ENCODE peak calls at places on chromosomes 11 and 22, in four cellular contexts. N, B, C and A are unnamed samples.

GRCh38 chr11:60989108-60989650 is 17.7 kb downstream of the CD6 start:
- DNase-seq in N (no peak), B (no peak), C (no peak), A (no peak)

GRCh38 chr11:69362315-69362714 is 68.4 kb downstream of the MYEOV start:
- DNase-seq in N (no peak), B (no peak), C (peak), A (no peak)

GRCh38 chr11:61627831-61628753 is 47.2 kb upstream of the SYT7 start:
- DNase-seq in N (no peak), B (peak), C (peak), A (peak)

GRCh38 chr11:96149743-96150555 is 193.0 kb downstream of the MAML2 start:
- DNase-seq in N (no peak), B (peak), C (no peak), A (no peak)

GRCh38 chr11:9972917-9973504 is 309.1 kb downstream of the SWAP70 start:
- DNase-seq in N (no peak), B (peak), C (no peak), A (no peak)

GRCh38 chr11:2740275-2740940 is 40.6 kb upstream of the KCNQ1OT1 start:
- DNase-seq in N (peak), B (no peak), C (no peak), A (no peak)

GRCh38 chr22:25350551-25350971 is 131.1 kb downstream of the CRYBB2 start:
- DNase-seq in N (peak), B (no peak), C (peak), A (no peak)

GRCh38 chr11:123590296-123590912 is 64.0 kb downstream of the SCN3B start:
- DNase-seq in N (peak), B (no peak), C (peak), A (no peak)

GRCh38 chr22:23376256-23376655 is 195.9 kb downstream of the BCR start:
- DNase-seq in N (no peak), B (peak), C (no peak), A (no peak)

GRCh38 chr11:112744041-112744440 is 217.2 kb upstream of the NCAM1 start:
- DNase-seq in N (no peak), B (no peak), C (no peak), A (no peak)

GRCh38 chr11:108117746-108118371 is 3.5 kb upstream of the ACAT1 start:
- DNase-seq in N (no peak), B (peak), C (no peak), A (peak)

GRCh38 chr11:120608760-120609211 is 97.2 kb downstream of the GRIK4 start:
- DNase-seq in N (peak), B (peak), C (no peak), A (no peak)

GRCh38 chr11:94845622-94846021 is 77.5 kb downstream of the AMOTL1 start:
- DNase-seq in N (no peak), B (no peak), C (peak), A (no peak)

GRCh38 chr11:128825050-128825806 is 41.9 kb downstream of the KCNJ1 start:
- DNase-seq in N (peak), B (no peak), C (no peak), A (no peak)

GRCh38 chr11:48150213-48150612 is 66.4 kb upstream of the OR4B1 start:
- DNase-seq in N (no peak), B (no peak), C (no peak), A (no peak)

GRCh38 chr11:11782532-11783110 is 59.2 kb upstream of the USP47 start:
- DNase-seq in N (no peak), B (no peak), C (peak), A (no peak)

GRCh38 chr11:79052539-79052938 is 388.3 kb downstream of the TENM4 start:
- DNase-seq in N (no peak), B (no peak), C (no peak), A (no peak)

GRCh38 chr11:75383246-75383645 is 16.1 kb upstream of the RPS3 start:
- DNase-seq in N (no peak), B (no peak), C (no peak), A (no peak)

GRCh38 chr11:78806214-78807004 is 231.7 kb upstream of the NARS2 start:
- DNase-seq in N (no peak), B (no peak), C (no peak), A (no peak)

GRCh38 chr22:19178065-19178658 is 374 bp downstream of the SLC25A1 start:
- DNase-seq in N (peak), B (peak), C (peak), A (no peak)

GRCh38 chr11:8749202-8749601 is 66.6 kb downstream of the RPL27A start:
- DNase-seq in N (no peak), B (no peak), C (no peak), A (no peak)

GRCh38 chr11:61691378-61692156 is 11.4 kb downstream of the DAGLA start:
- DNase-seq in N (no peak), B (no peak), C (no peak), A (no peak)

GRCh38 chr11:73072935-73073481 is 69.1 kb downstream of the FCHSD2 start:
- DNase-seq in N (no peak), B (peak), C (no peak), A (no peak)

GRCh38 chr11:13384837-13385417 is 78.1 kb downstream of the BTBD10 start:
- DNase-seq in N (no peak), B (peak), C (no peak), A (no peak)

GRCh38 chr22:26320469-26320868 is 108.6 kb upstream of the ASPHD2 start:
- DNase-seq in N (no peak), B (no peak), C (no peak), A (no peak)

GRCh38 chr11:37306563-37306962 is 708.5 kb upstream of the RAG2 start:
- DNase-seq in N (no peak), B (no peak), C (no peak), A (no peak)

GRCh38 chr22:47328550-47329243 is 566.2 kb downstream of the TBC1D22A start:
- DNase-seq in N (no peak), B (peak), C (no peak), A (no peak)

GRCh38 chr11:107651672-107652071 is 60.2 kb downstream of the SLN start:
- DNase-seq in N (no peak), B (peak), C (no peak), A (no peak)

DNA sequence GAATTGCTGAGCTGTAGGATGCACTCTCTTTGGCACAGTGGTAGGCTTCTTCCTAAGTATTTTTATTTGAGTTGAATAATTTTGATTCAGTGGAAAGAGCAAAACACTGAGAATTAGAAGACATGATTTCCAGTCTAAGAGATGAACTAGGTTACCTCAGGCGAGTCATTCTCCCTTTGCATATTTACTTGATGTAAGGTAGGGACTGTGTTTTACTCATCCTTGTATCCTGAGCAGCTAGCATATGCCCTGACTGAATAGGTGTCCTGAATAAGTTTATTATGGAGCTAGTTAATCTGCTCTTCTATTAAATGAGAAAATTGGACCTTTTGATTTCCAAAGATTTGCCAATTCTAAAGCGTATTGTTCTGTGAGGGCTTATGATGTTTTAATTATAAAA is 50.7 kb downstream of the STIM1 start:
- DNase-seq in N (no peak), B (no peak), C (no peak), A (no peak)
- H3K27ac ChIP-seq in N (no peak), B (no peak), C (no peak), A (no peak)

GRCh38 chr11:41917900-41918299 is 458.4 kb upstream of the LRRC4C start:
- DNase-seq in N (peak), B (no peak), C (no peak), A (no peak)

GRCh38 chr11:41920374-41920773 is 460.9 kb upstream of the LRRC4C start:
- DNase-seq in N (no peak), B (no peak), C (no peak), A (no peak)

GRCh38 chr11:41926339-41926738 is 466.9 kb upstream of the LRRC4C start:
- DNase-seq in N (no peak), B (no peak), C (no peak), A (no peak)

DNA sequence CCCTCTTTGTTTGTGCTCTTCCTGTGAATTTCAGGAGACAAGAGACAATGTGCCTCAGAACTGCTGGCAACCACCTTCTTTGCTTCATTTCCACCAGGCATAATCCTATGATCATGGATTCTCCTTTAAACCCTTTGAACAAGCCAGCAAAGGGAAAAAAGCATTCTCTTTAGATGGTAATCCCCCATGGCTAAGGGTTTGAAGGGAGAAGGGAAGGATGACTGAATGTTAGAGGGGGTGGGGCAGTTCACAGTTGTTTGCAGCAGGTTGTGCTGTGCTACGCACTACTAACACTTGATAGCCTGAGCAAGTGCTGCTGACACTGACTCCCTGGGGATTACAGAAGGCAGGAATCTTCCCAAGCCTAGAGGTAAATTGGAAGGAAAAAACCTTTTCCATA is 462.5 kb upstream of the LRRC4C start:
- DNase-seq in N (no peak), B (no peak), C (no peak), A (no peak)
- H3K27ac ChIP-seq in N (no peak), B (no peak), C (no peak), A (no peak)

GRCh38 chr11:121699801-121700200 is 247.0 kb upstream of the SORL1-AS1 start:
- DNase-seq in N (no peak), B (no peak), C (no peak), A (no peak)

GRCh38 chr11:121696177-121696863 is 243.6 kb upstream of the SORL1-AS1 start:
- DNase-seq in N (no peak), B (peak), C (no peak), A (peak)

GRCh38 chr11:121696947-121697346 is 244.2 kb upstream of the SORL1-AS1 start:
- DNase-seq in N (no peak), B (peak), C (no peak), A (no peak)

GRCh38 chr11:121703166-121703565 is 250.4 kb upstream of the SORL1-AS1 start:
- DNase-seq in N (no peak), B (peak), C (no peak), A (no peak)

GRCh38 chr11:121700968-121701367 is 248.2 kb upstream of the SORL1-AS1 start:
- DNase-seq in N (no peak), B (no peak), C (no peak), A (no peak)
- H3K27ac ChIP-seq in N (no peak), B (no peak), C (no peak), A (no peak)

GRCh38 chr11:58762284-58763119 is 30.8 kb upstream of the GLYAT start:
- DNase-seq in N (no peak), B (no peak), C (no peak), A (no peak)
- H3K27ac ChIP-seq in N (peak), B (no peak), C (no peak), A (no peak)

DNA sequence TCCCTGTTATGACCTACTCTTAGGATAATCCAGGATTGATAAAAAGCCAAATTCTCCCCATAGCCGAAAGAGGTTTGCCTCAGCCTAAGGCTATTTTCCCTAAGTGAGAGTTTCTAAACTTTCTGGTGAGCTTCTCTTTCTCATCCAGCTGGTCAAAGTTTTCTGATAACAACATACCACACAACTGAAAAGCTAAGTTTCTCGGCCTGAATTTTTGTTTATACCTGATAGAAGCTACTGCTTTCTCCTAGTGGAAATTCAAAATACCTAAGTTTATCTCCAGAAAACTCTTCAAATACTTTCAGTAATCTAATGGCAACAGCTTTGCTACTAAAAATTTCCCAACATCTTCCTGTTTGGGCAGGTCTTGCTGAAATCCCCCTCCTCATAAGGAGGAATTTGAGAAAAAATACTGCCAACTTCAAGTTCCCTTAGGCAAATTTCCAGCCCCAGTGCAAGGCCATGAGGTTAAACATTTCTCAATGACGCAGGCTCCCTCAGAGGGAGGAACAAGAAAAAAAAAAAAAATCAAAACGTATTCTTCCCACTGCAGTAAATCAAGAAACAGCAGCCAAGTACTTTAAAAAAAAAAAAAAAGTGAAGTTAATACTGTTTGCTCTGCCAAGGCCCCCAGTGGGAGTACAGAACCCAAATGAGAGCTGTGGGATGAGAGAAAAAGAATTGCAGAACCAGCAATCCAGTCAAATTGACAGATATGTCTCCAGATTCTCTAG is 127.0 kb downstream of the MRTFA start:
- DNase-seq in N (no peak), B (no peak), C (peak), A (no peak)
- H3K27ac ChIP-seq in N (peak), B (peak), C (peak), A (peak)